ENCODE peak calls at places on chromosomes 2 and 18, in seven cellular contexts. U, A, D, I, L, M and F are unnamed samples.

GRCh38 chr18:42814184-42814583 is 301.3 kb downstream of the RIT2 start:
- DNase-seq in U (no peak), I (no peak), L (no peak), D (no peak), M (no peak), A (no peak), F (no peak)

GRCh38 chr2:9722451-9722850 is 91.7 kb upstream of the YWHAQ start:
- DNase-seq in I (no peak), A (no peak), U (no peak), L (no peak), M (no peak), D (no peak), F (no peak)

GRCh38 chr2:197258580-197258979 is 52.0 kb downstream of the ANKRD44 start:
- DNase-seq in M (no peak), I (peak), A (no peak), L (no peak), U (peak), D (no peak), F (no peak)

GRCh38 chr2:126889501-126890135 is 9.1 kb upstream of the TEX51 start:
- DNase-seq in D (no peak), U (no peak), M (no peak), I (no peak), A (no peak), L (no peak), F (no peak)

GRCh38 chr2:209044307-209044706 is 379.5 kb upstream of the MAP2 start:
- DNase-seq in I (no peak), L (no peak), U (no peak), M (no peak), A (no peak), D (no peak), F (no peak)

GRCh38 chr2:219851169-219851568 is 223.7 kb downstream of the SLC4A3 start:
- DNase-seq in D (no peak), I (no peak), A (no peak), M (no peak), L (no peak), U (no peak), F (no peak)

GRCh38 chr2:110120171-110121051 is 4.8 kb upstream of the MALL start:
- DNase-seq in U (peak), I (no peak), A (no peak), L (no peak), M (no peak), D (no peak), F (no peak)

GRCh38 chr2:235979753-235980459 is 188.3 kb downstream of the GBX2 start:
- DNase-seq in I (no peak), D (no peak), A (no peak), M (no peak), L (no peak), U (no peak), F (no peak)

GRCh38 chr2:170425291-170425751 is 247.4 kb downstream of the MYO3B start:
- DNase-seq in L (no peak), I (peak), U (peak), M (no peak), A (no peak), D (no peak), F (no peak)

GRCh38 chr2:219661955-219662395 is 34.5 kb downstream of the SLC4A3 start:
- DNase-seq in L (no peak), M (no peak), D (no peak), U (peak), I (peak), A (no peak), F (no peak)

GRCh38 chr2:27973592-27973991 is 83.1 kb downstream of the BABAM2 start:
- DNase-seq in A (no peak), D (no peak), M (no peak), I (peak), U (peak), L (no peak), F (no peak)

GRCh38 chr2:30871980-30872789 is 64.9 kb upstream of the CAPN13 start:
- DNase-seq in A (no peak), I (no peak), D (no peak), L (no peak), U (no peak), M (no peak), F (no peak)

GRCh38 chr18:5970032-5970431 is 74.7 kb upstream of the TMEM200C start:
- DNase-seq in U (no peak), D (no peak), M (no peak), I (no peak), L (no peak), A (no peak), F (no peak)

GRCh38 chr2:45714679-45715078 is 63.2 kb downstream of the PRKCE start:
- DNase-seq in I (no peak), A (no peak), M (no peak), D (no peak), L (no peak), U (no peak), F (no peak)

GRCh38 chr2:232365621-232366321 is 12.8 kb upstream of the ALPP start:
- DNase-seq in M (no peak), A (no peak), L (no peak), U (peak), I (peak), D (no peak), F (peak)

GRCh38 chr2:159497256-159497655 is 119.1 kb downstream of the BAZ2B start:
- DNase-seq in D (no peak), L (no peak), I (peak), A (no peak), U (peak), M (no peak), F (peak)
- H3K27ac ChIP-seq in D (peak), L (peak), I (no peak), A (no peak), U (peak), M (no peak), F (no peak)

DNA sequence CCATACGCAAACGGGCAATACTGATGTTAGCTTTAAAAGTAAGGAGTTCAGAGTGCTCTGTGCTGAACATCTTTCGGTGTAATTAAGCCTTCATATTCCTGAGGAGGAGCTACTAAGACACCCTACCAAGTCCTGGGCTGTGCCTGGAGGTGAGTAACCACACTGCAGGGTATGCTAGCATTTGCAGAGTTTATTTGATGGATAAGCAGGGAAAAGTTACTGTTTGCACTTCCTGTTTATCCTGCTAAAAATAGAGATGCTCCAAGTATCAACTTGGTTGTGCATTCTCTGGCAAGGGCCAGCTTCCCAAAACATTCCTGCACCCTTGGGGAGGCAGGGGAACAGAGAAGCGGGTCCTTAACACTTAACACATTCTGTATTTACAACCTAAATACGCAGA is 49.8 kb downstream of the PARD6G start:
- DNase-seq in M (no peak), I (no peak), U (no peak), A (no peak), D (no peak), L (no peak), F (no peak)
- TF ChIP-seq CTCF in M (no peak), I (no peak), U (no peak), A (no peak), D (no peak), L (no peak), F (no peak)

DNA sequence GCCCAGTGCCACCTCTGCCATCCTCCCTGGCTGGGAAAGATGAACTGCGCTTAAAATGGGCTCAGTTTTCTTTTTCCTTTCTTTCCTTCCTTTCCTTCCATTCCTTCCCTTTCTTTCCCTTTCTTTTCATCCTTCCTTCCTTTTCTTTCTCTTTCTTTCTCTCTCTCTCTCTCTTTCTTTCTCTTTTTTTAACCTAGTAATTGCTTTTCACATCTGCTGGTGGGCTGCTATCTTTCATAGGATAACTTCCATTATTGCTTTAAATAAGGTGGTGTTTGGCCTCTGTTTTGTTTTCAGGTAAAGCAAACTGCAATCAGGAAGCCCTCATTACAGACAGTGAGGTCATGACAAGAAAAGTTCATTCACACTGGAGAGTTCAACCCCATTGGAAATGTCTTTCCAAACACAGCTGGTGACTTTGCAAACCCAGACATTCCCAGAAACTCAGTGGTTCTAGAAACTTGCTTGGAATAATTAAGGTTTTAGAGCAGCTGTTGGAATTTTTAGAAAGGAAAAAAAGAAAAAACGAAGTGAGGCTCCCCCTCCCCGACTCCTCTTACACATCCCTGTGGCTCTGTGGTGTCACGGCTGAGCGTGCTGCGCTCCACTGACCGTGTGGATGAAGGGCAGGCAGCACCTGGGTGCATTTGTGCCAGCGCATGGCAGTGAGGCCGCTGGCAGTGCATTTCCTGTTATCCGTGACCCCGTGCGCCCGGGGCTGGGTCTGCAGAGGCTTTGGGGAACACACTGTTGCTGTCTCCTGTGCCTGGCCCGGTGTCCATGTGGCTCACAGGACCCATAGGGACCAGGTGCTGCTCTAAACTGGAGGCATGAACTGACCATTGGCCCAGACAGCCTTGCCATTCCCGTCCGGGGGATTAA is 76.9 kb downstream of the MBP start:
- DNase-seq in L (peak), M (no peak), A (peak), I (no peak), U (no peak), D (no peak), F (no peak)
- H3K4me3 ChIP-seq in L (no peak), M (no peak), A (no peak), I (no peak), U (no peak), D (no peak), F (no peak)

DNA sequence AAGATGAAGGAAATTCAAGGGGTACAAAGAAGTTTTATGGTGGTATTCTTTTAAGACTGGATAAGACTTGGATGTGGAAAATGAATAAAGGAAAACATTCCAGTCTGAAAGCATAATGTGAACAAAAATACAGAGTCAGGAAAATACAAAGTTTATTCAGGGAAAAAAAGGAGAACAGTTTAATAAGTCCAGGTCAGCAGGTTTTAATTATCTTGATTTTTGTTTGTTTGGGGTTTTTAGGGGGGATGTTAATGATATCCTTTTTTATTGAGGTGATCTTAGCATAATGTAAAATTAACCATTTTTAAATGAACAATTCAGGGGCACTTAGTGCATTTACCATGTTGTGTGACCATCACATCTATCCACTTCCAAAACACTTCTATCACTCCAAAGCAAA is 80.6 kb downstream of the NBAS start:
- DNase-seq in M (no peak), I (no peak), L (no peak), D (no peak), A (no peak), U (no peak), F (no peak)
- H3K27ac ChIP-seq in M (no peak), I (no peak), L (no peak), D (no peak), A (no peak), U (no peak), F (no peak)

GRCh38 chr2:8285081-8285480 is 396.8 kb upstream of the ID2 start:
- DNase-seq in D (no peak), L (no peak), U (no peak), M (no peak), A (no peak), I (peak), F (no peak)
- TF ChIP-seq CTCF in D (no peak), L (no peak), U (peak), M (no peak), A (peak), I (peak), F (peak)